ENCODE peak calls at places on chromosome 5, in six cellular contexts. T is stomach, I is thoracic aorta, B is right atrium auricular region, D is A549, O is PC-3. Z is an unnamed sample.

GRCh38 chr5:53424691-53425597 is 55.5 kb upstream of the FST start:
- DNase-seq in D (no peak), I (no peak), B (no peak), O (peak), T (no peak), Z (no peak)

GRCh38 chr5:137398175-137398574 is 101.0 kb downstream of the SPOCK1 start:
- DNase-seq in I (no peak), D (no peak), O (no peak), T (no peak), B (no peak), Z (no peak)

GRCh38 chr5:16539169-16539666 is 73.6 kb upstream of the ZNF622 start:
- DNase-seq in D (peak), I (peak), B (peak), T (peak), O (peak), Z (no peak)

GRCh38 chr5:61353293-61353692 is 21.2 kb downstream of the ZSWIM6 start:
- DNase-seq in T (no peak), B (no peak), I (no peak), O (no peak), D (no peak), Z (no peak)

GRCh38 chr5:19235101-19235584 is 752.9 kb downstream of the CDH18 start:
- DNase-seq in T (no peak), B (no peak), O (peak), D (no peak), I (no peak), Z (no peak)

GRCh38 chr5:64214152-64214551 is 48.5 kb downstream of the RNF180 start:
- DNase-seq in O (no peak), D (no peak), B (no peak), T (no peak), I (no peak), Z (no peak)

GRCh38 chr5:170638051-170638450 is 134.2 kb downstream of the KCNIP1 start:
- DNase-seq in D (no peak), T (no peak), B (no peak), O (no peak), I (no peak), Z (no peak)

GRCh38 chr5:139708877-139709586 is 60.9 kb downstream of the CXXC5 start:
- DNase-seq in T (peak), I (no peak), O (no peak), B (no peak), D (no peak), Z (peak)

GRCh38 chr5:40385544-40385943 is 294.2 kb upstream of the PTGER4 start:
- DNase-seq in B (no peak), I (no peak), O (peak), D (no peak), T (no peak), Z (no peak)

GRCh38 chr5:125410501-125411162 is 664.2 kb upstream of the ZNF608 start:
- DNase-seq in I (no peak), T (no peak), D (no peak), B (no peak), O (peak), Z (no peak)

GRCh38 chr5:35194636-35195471 is 35.4 kb downstream of the PRLR start:
- DNase-seq in D (no peak), O (no peak), B (no peak), T (no peak), I (no peak), Z (no peak)

GRCh38 chr5:116130471-116130870 is 45.6 kb downstream of the COMMD10 start:
- DNase-seq in D (no peak), T (no peak), O (peak), I (no peak), B (no peak), Z (no peak)

GRCh38 chr5:53035868-53036381 is 46.8 kb downstream of the ITGA2 start:
- DNase-seq in T (no peak), B (no peak), D (peak), I (no peak), O (peak), Z (peak)

GRCh38 chr5:76804266-76804665 is 14.6 kb upstream of the F2RL1 start:
- DNase-seq in D (peak), B (no peak), O (peak), I (no peak), T (no peak), Z (no peak)

GRCh38 chr5:94524841-94525697 is 93.3 kb downstream of the KIAA0825 start:
- DNase-seq in I (no peak), O (peak), T (no peak), B (no peak), D (peak), Z (peak)

GRCh38 chr5:95973793-95974325 is 12.2 kb upstream of the ELL2 start:
- DNase-seq in I (no peak), D (no peak), B (no peak), O (no peak), T (no peak), Z (no peak)

GRCh38 chr5:117433841-117434240 is 859.2 kb upstream of the SEMA6A start:
- DNase-seq in T (no peak), B (no peak), O (no peak), D (no peak), I (no peak), Z (no peak)

GRCh38 chr5:54689411-54690251 is 172.1 kb downstream of the SNX18 start:
- DNase-seq in I (no peak), B (no peak), D (no peak), T (no peak), O (no peak), Z (no peak)

GRCh38 chr5:68252678-68253520 is 37.3 kb downstream of the PIK3R1 start:
- DNase-seq in O (peak), T (peak), I (no peak), B (no peak), D (peak), Z (peak)

GRCh38 chr5:74326571-74327338 is 313.8 kb downstream of the ENC1 start:
- DNase-seq in O (peak), B (no peak), I (no peak), T (peak), D (peak), Z (no peak)

GRCh38 chr5:174550026-174550425 is 174.4 kb upstream of the MSX2 start:
- DNase-seq in D (no peak), T (no peak), B (no peak), O (no peak), I (no peak), Z (no peak)

GRCh38 chr5:174549254-174549653 is 175.1 kb upstream of the MSX2 start:
- DNase-seq in D (no peak), O (no peak), T (no peak), B (no peak), I (peak), Z (no peak)

GRCh38 chr5:174545926-174546325 is 178.5 kb upstream of the MSX2 start:
- DNase-seq in T (no peak), I (no peak), D (no peak), O (no peak), B (no peak), Z (no peak)

GRCh38 chr5:174552428-174552827 is 172.0 kb upstream of the MSX2 start:
- DNase-seq in B (no peak), D (no peak), O (no peak), T (no peak), I (no peak), Z (no peak)

DNA sequence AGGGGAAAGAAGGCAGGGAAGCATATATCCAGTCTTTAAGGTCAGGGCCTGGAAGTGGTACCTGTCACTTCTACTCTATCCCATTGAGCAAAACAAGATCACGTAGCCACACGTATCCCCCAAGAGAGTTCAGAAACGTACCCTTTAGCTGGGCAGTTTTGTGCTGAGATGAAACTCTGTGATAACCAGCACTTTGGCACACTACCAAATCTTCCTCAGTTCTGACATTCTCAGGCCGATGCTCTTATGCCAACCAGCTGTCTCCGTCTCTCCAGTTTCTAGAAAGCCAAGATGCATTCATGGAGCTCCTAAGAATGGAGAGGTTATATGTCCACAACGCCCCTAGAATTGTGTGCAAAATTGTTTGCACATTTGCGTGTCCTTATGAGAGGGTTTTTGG is 176.6 kb upstream of the MSX2 start:
- DNase-seq in D (no peak), T (no peak), O (no peak), I (no peak), B (no peak), Z (no peak)
- H3K4me3 ChIP-seq in D (no peak), T (no peak), O (no peak), I (no peak), B (no peak), Z (no peak)

DNA sequence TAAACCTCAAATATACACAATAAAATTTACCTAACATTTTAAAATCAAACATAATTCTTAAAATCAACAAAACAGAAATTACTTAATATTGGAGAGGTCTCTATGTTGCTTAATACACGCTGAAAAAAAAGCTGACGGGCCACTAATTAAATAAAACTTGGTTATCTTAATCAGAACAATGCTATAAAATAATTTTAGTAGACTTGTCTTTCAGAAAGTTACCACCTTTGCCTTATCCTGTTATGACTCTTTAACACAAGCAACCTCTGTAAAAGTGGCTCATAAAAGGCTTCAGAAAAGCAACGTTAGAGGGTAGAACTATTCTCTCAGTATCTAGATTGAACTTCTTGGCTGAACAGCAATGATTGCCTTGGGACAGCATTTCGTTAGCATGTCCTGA is 251.0 kb upstream of the RIOK2 start:
- DNase-seq in I (no peak), B (no peak), T (no peak), O (no peak), D (no peak), Z (no peak)
- H3K4me3 ChIP-seq in I (no peak), B (no peak), T (no peak), O (no peak), D (no peak), Z (no peak)

GRCh38 chr5:178086266-178086665 is 27.1 kb upstream of the N4BP3 start:
- DNase-seq in T (no peak), B (no peak), O (peak), I (no peak), D (no peak), Z (no peak)
- H3K4me3 ChIP-seq in T (no peak), B (no peak), O (peak), I (no peak), D (no peak), Z (no peak)

DNA sequence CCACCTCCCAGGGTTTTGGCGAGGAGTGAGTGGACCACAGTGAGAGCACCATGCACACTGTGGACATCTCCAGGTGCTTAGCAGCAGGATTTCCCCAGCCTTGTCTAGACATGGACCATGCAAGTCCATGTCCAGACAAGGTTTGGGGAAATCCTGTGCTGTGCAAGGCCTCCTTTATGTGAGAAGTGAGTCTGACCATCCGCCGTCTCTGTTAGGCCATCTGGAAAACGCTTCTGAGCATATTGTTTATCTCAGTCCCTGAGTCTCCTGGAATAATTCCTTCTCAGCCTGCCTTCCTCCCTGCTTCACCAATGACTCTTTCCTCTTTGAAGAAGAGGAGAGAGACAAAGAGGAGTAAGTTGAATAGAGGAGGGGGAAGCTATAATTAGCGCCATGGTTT is 26.1 kb upstream of the TNFAIP8 start:
- DNase-seq in B (no peak), T (no peak), D (no peak), I (no peak), O (no peak), Z (no peak)
- H3K4me3 ChIP-seq in B (no peak), T (no peak), D (no peak), I (no peak), O (no peak), Z (no peak)

DNA sequence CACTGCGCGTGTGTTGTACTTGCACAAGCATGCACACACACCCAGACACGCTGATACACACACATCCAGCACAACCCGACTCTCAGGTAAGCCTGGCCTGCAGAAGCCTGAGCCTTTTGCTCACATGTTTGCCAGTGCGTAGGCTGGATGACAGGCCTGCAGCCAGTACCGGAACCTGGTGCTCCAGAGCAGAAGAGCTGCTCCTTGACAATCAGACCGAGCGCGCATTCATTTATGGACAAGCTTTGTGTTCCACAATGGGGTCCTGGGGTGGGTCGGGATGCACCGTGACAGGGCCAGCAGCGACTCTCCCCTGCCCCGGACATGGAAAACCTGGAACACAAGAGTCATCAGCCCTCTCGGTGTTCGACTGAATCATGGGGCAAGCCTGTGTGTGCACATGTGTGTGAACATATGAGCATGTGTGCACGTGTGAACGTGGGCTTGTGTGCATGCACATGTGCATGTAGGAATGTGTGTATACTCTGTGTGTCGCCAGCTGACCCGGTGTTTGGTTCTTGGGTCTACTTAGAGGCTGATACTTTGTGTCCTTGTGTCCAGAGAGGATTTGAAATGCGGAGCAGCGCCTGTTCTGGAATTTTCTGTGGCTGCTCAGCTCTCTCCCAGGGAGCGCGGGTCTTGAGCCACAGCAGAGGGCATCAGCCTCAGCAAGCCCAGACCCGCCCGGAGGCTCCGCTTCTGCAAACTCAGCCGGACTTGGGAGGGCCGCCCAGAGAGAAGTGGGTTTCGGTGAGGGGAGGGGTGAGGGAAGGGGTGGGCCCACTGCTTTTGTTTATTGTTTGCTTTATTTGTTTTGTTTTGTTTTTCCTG is 32.2 kb downstream of the IRX4 start:
- DNase-seq in B (no peak), I (no peak), T (no peak), D (no peak), O (no peak), Z (no peak)
- H3K4me3 ChIP-seq in B (no peak), I (no peak), T (no peak), D (no peak), O (no peak), Z (no peak)

GRCh38 chr5:172769324-172769597 is 1.7 kb downstream of the DUSP1 start:
- DNase-seq in O (no peak), I (no peak), T (no peak), B (no peak), D (no peak), Z (no peak)
- H3K4me3 ChIP-seq in O (peak), I (peak), T (peak), B (peak), D (peak), Z (no peak)

GRCh38 chr5:143791848-143792701 is 19.9 kb upstream of the HMHB1 start:
- DNase-seq in D (no peak), I (no peak), B (no peak), T (no peak), O (no peak), Z (no peak)
- H3K4me3 ChIP-seq in D (no peak), I (peak), B (no peak), T (no peak), O (no peak), Z (no peak)

DNA sequence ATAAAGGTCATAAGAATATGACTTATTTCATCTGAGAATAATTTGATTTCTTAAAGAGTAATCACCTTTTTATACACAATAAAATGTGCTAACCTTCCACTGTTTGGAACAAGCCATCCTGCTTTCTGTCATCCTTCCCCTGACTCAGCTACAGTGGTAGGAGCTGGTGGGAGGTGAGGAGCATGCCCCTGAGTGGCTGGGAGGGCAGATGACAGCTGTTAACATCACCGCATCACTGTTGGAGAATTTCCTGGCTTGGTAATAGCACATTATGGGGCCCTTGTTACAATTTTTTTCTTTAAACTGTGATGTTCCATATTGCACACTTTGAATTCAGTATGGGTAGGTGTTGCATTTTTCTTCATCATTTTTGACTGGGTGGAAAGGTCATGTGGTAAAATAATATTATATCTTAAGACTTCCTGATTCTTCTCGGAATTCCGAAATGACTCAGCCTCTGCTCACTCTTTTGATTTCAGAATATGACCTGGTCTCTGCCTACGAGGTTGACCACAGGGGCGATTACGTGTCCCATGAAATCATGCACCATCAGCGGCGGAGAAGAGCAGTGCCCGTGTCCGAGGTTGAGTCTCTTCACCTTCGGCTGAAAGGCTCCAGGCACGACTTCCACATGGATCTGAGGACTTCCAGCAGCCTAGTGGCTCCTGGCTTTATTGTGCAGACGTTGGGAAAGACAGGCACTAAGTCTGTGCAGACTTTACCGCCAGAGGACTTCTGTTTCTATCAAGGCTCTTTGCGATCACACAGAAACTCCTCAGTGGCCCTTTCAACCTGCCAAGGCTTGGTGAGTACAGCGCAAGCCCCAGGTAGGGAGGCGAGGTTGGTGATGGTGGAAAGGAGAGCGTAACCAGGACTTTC is 5.8 kb downstream of the ADAMTS16 start:
- DNase-seq in D (no peak), T (no peak), B (no peak), I (no peak), O (peak), Z (no peak)
- H3K4me3 ChIP-seq in D (peak), T (no peak), B (no peak), I (no peak), O (peak), Z (no peak)

DNA sequence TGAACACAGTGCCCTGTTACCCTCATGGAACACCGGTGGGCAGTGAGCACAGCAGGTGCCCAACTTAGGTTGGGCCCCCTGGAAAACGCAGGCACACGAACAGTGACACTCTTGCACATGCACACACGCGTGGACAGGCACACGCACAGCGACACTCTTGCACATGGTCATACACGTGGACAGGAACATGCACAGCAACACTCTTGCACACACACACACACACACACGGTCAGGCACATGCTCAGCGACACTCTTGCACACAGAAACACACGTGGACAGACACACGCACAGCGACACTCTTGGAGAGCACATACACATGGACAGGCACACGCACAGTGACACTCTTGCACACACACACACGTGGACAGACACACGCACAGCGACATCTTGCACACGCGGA is 559.4 kb upstream of the ADAMTS16 start:
- DNase-seq in T (no peak), B (no peak), O (no peak), I (no peak), D (no peak), Z (no peak)
- H3K4me3 ChIP-seq in T (no peak), B (no peak), O (no peak), I (no peak), D (no peak), Z (no peak)